ENCODE peak calls at places on chromosomes 1 and 21, in eight cellular contexts. One of them, this sample, is unnamed.

GRCh38 chr1:159922499-159923202 is 2.7 kb downstream of the TAGLN2 start:
- DNase-seq in caudate nucleus: no peak
- DNase-seq in lung: peak; percentile 79
- DNase-seq in CD4-positive, alpha-beta memory T cell: no peak
- DNase-seq in HCT116: no peak
- DNase-seq in neural progenitor cell: no peak
- DNase-seq in upper lobe of right lung: peak; percentile 83
- DNase-seq in lower lobe of right lung: peak; percentile 81
- DNase-seq in this sample: peak; percentile 75

GRCh38 chr1:7680791-7681165 is 90.3 kb upstream of the VAMP3 start:
- DNase-seq in caudate nucleus: peak; percentile 57
- DNase-seq in lung: no peak
- DNase-seq in CD4-positive, alpha-beta memory T cell: no peak
- DNase-seq in HCT116: no peak
- DNase-seq in neural progenitor cell: peak; percentile 81
- DNase-seq in upper lobe of right lung: no peak
- DNase-seq in lower lobe of right lung: no peak
- DNase-seq in this sample: no peak

GRCh38 chr1:241916196-241916595 is 41.4 kb upstream of the BECN2 start:
- DNase-seq in caudate nucleus: no peak
- DNase-seq in lung: no peak
- DNase-seq in CD4-positive, alpha-beta memory T cell: no peak
- DNase-seq in HCT116: no peak
- DNase-seq in neural progenitor cell: no peak
- DNase-seq in upper lobe of right lung: no peak
- DNase-seq in lower lobe of right lung: no peak
- DNase-seq in this sample: no peak

GRCh38 chr1:212950243-212951057 is at the start of gene VASH2:
- DNase-seq in caudate nucleus: peak; percentile 68
- DNase-seq in lung: peak; percentile 80
- DNase-seq in CD4-positive, alpha-beta memory T cell: peak; percentile 28
- DNase-seq in HCT116: peak; percentile 57
- DNase-seq in neural progenitor cell: peak; percentile 96
- DNase-seq in upper lobe of right lung: peak; percentile 84
- DNase-seq in lower lobe of right lung: peak; percentile 84
- DNase-seq in this sample: peak; percentile 92

GRCh38 chr1:21663951-21664805 is 5.0 kb downstream of the RAP1GAP start:
- DNase-seq in caudate nucleus: no peak
- DNase-seq in lung: no peak
- DNase-seq in CD4-positive, alpha-beta memory T cell: no peak
- DNase-seq in HCT116: no peak
- DNase-seq in neural progenitor cell: peak; percentile 18
- DNase-seq in upper lobe of right lung: peak; percentile 60
- DNase-seq in lower lobe of right lung: no peak
- DNase-seq in this sample: peak; percentile 40

GRCh38 chr1:207950750-207951149 is 39.8 kb upstream of the CD34 start:
- DNase-seq in caudate nucleus: no peak
- DNase-seq in lung: no peak
- DNase-seq in CD4-positive, alpha-beta memory T cell: no peak
- DNase-seq in HCT116: no peak
- DNase-seq in neural progenitor cell: no peak
- DNase-seq in upper lobe of right lung: no peak
- DNase-seq in lower lobe of right lung: no peak
- DNase-seq in this sample: no peak

GRCh38 chr1:235199441-235199840 is 38.4 kb upstream of the RBM34 start:
- DNase-seq in caudate nucleus: no peak
- DNase-seq in lung: no peak
- DNase-seq in CD4-positive, alpha-beta memory T cell: no peak
- DNase-seq in HCT116: no peak
- DNase-seq in neural progenitor cell: peak; percentile 83
- DNase-seq in upper lobe of right lung: no peak
- DNase-seq in lower lobe of right lung: no peak
- DNase-seq in this sample: no peak

GRCh38 chr1:17932164-17932563 is 175.4 kb upstream of the IGSF21 start:
- DNase-seq in caudate nucleus: no peak
- DNase-seq in lung: no peak
- DNase-seq in CD4-positive, alpha-beta memory T cell: no peak
- DNase-seq in HCT116: no peak
- DNase-seq in neural progenitor cell: no peak
- DNase-seq in upper lobe of right lung: no peak
- DNase-seq in lower lobe of right lung: no peak
- DNase-seq in this sample: no peak

GRCh38 chr1:15526490-15527339 is at the start of gene DNAJC16:
- DNase-seq in caudate nucleus: peak; percentile 100
- DNase-seq in lung: peak; percentile 100
- DNase-seq in CD4-positive, alpha-beta memory T cell: peak; percentile 99
- DNase-seq in HCT116: peak; percentile 100
- DNase-seq in neural progenitor cell: peak; percentile 100
- DNase-seq in upper lobe of right lung: peak; percentile 98
- DNase-seq in lower lobe of right lung: peak; percentile 99
- DNase-seq in this sample: peak; percentile 100

GRCh38 chr1:221810406-221810805 is 68.5 kb upstream of the DUSP10 start:
- DNase-seq in caudate nucleus: no peak
- DNase-seq in lung: no peak
- DNase-seq in CD4-positive, alpha-beta memory T cell: no peak
- DNase-seq in HCT116: no peak
- DNase-seq in neural progenitor cell: no peak
- DNase-seq in upper lobe of right lung: no peak
- DNase-seq in lower lobe of right lung: no peak
- DNase-seq in this sample: no peak

GRCh38 chr1:43584203-43584602 is 53.5 kb downstream of the PTPRF start:
- DNase-seq in caudate nucleus: no peak
- DNase-seq in lung: no peak
- DNase-seq in CD4-positive, alpha-beta memory T cell: no peak
- DNase-seq in HCT116: no peak
- DNase-seq in neural progenitor cell: no peak
- DNase-seq in upper lobe of right lung: no peak
- DNase-seq in lower lobe of right lung: no peak
- DNase-seq in this sample: no peak

GRCh38 chr1:202237052-202237451 is 43.5 kb downstream of the LGR6 start:
- DNase-seq in caudate nucleus: no peak
- DNase-seq in lung: no peak
- DNase-seq in CD4-positive, alpha-beta memory T cell: no peak
- DNase-seq in HCT116: peak; percentile 63
- DNase-seq in neural progenitor cell: peak; percentile 83
- DNase-seq in upper lobe of right lung: peak; percentile 65
- DNase-seq in lower lobe of right lung: no peak
- DNase-seq in this sample: peak; percentile 43

GRCh38 chr1:116769561-116769977 is 15.3 kb downstream of the CD2 start:
- DNase-seq in caudate nucleus: no peak
- DNase-seq in lung: no peak
- DNase-seq in CD4-positive, alpha-beta memory T cell: peak; percentile 85
- DNase-seq in HCT116: no peak
- DNase-seq in neural progenitor cell: no peak
- DNase-seq in upper lobe of right lung: no peak
- DNase-seq in lower lobe of right lung: no peak
- DNase-seq in this sample: no peak

GRCh38 chr1:149986486-149987296 is 23.8 kb downstream of the OTUD7B start:
- DNase-seq in caudate nucleus: no peak
- DNase-seq in lung: no peak
- DNase-seq in CD4-positive, alpha-beta memory T cell: no peak
- DNase-seq in HCT116: no peak
- DNase-seq in neural progenitor cell: no peak
- DNase-seq in upper lobe of right lung: no peak
- DNase-seq in lower lobe of right lung: no peak
- DNase-seq in this sample: no peak

GRCh38 chr1:54222711-54223110 is 22.7 kb downstream of the MRPL37 start:
- DNase-seq in caudate nucleus: no peak
- DNase-seq in lung: no peak
- DNase-seq in CD4-positive, alpha-beta memory T cell: no peak
- DNase-seq in HCT116: no peak
- DNase-seq in neural progenitor cell: no peak
- DNase-seq in upper lobe of right lung: no peak
- DNase-seq in lower lobe of right lung: no peak
- DNase-seq in this sample: no peak
- H3K27ac ChIP-seq in caudate nucleus: no peak overlapping the region
- H3K27ac ChIP-seq in lung: no peak overlapping the region
- H3K27ac ChIP-seq in CD4-positive, alpha-beta memory T cell: no peak overlapping the region
- H3K27ac ChIP-seq in HCT116: no peak overlapping the region
- H3K27ac ChIP-seq in neural progenitor cell: no peak overlapping the region
- H3K27ac ChIP-seq in upper lobe of right lung: no peak overlapping the region
- H3K27ac ChIP-seq in lower lobe of right lung: no peak overlapping the region
- H3K27ac ChIP-seq in this sample: no peak overlapping the region

DNA sequence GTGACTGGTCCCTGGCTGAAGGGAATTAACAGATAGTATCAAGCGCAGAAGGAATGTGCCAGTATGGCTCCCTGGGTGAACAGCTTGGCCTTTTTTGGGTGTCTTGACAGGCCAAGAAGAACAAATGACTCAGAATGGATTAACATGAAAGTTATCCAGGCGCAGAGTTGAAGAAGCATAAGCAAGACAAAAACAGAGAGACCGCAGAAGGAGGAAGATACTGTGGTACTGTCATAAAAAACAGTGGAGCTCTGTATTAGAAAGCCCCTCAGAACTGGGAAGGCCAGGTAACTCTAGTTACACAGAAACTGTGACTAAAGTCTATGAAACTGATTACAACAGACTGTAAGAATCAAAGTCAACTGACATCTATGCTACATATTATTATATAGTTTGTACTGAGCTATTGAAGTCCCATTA is 3.8 kb downstream of the RGS1 start:
- DNase-seq in caudate nucleus: no peak
- DNase-seq in lung: no peak
- DNase-seq in CD4-positive, alpha-beta memory T cell: no peak
- DNase-seq in HCT116: no peak
- DNase-seq in neural progenitor cell: peak; percentile 34
- DNase-seq in upper lobe of right lung: no peak
- DNase-seq in lower lobe of right lung: no peak
- DNase-seq in this sample: no peak
- H3K27ac ChIP-seq in caudate nucleus: no peak overlapping the region
- H3K27ac ChIP-seq in lung: no peak overlapping the region
- H3K27ac ChIP-seq in CD4-positive, alpha-beta memory T cell: no peak overlapping the region
- H3K27ac ChIP-seq in HCT116: no peak overlapping the region
- H3K27ac ChIP-seq in neural progenitor cell: no peak overlapping the region
- H3K27ac ChIP-seq in upper lobe of right lung: no peak overlapping the region
- H3K27ac ChIP-seq in lower lobe of right lung: no peak overlapping the region
- H3K27ac ChIP-seq in this sample: peak overlapping the region; percentile 80

DNA sequence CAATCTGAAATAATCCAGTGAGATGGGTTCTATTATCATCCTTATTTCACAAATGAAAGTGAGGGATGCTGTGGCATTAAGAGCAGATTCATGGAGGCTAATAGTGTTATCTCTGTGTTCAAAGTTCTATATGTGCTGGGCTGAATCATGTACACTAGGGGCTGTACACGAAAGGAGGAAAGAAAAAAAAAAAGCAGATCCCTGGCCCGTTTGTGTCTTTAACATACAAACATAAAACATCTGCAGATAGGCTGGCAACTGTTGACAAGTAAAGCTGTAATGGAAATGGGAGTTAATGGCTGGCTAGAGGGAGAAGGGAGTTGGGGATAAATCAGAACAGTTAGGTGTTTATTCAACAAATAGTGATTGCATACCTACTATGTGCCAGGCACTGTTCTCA is 3.1 kb downstream of the WNT2B start:
- DNase-seq in caudate nucleus: no peak
- DNase-seq in lung: no peak
- DNase-seq in CD4-positive, alpha-beta memory T cell: no peak
- DNase-seq in HCT116: no peak
- DNase-seq in neural progenitor cell: no peak
- DNase-seq in upper lobe of right lung: no peak
- DNase-seq in lower lobe of right lung: no peak
- DNase-seq in this sample: no peak
- H3K27ac ChIP-seq in caudate nucleus: no peak overlapping the region
- H3K27ac ChIP-seq in lung: no peak overlapping the region
- H3K27ac ChIP-seq in CD4-positive, alpha-beta memory T cell: no peak overlapping the region
- H3K27ac ChIP-seq in HCT116: no peak overlapping the region
- H3K27ac ChIP-seq in neural progenitor cell: no peak overlapping the region
- H3K27ac ChIP-seq in upper lobe of right lung: no peak overlapping the region
- H3K27ac ChIP-seq in lower lobe of right lung: peak overlapping the region; percentile 20
- H3K27ac ChIP-seq in this sample: no peak overlapping the region

GRCh38 chr21:46471514-46471913 is 12.8 kb downstream of the DIP2A start:
- DNase-seq in caudate nucleus: no peak
- DNase-seq in lung: no peak
- DNase-seq in CD4-positive, alpha-beta memory T cell: no peak
- DNase-seq in HCT116: no peak
- DNase-seq in neural progenitor cell: no peak
- DNase-seq in upper lobe of right lung: no peak
- DNase-seq in lower lobe of right lung: no peak
- DNase-seq in this sample: no peak
- H3K27ac ChIP-seq in caudate nucleus: peak overlapping the region; percentile 21
- H3K27ac ChIP-seq in lung: no peak overlapping the region
- H3K27ac ChIP-seq in CD4-positive, alpha-beta memory T cell: no peak overlapping the region
- H3K27ac ChIP-seq in HCT116: no peak overlapping the region
- H3K27ac ChIP-seq in neural progenitor cell: no peak overlapping the region
- H3K27ac ChIP-seq in upper lobe of right lung: no peak overlapping the region
- H3K27ac ChIP-seq in lower lobe of right lung: no peak overlapping the region
- H3K27ac ChIP-seq in this sample: no peak overlapping the region

GRCh38 chr21:29832217-29832616 is 107.6 kb downstream of the GRIK1 start:
- DNase-seq in caudate nucleus: no peak
- DNase-seq in lung: no peak
- DNase-seq in CD4-positive, alpha-beta memory T cell: no peak
- DNase-seq in HCT116: no peak
- DNase-seq in neural progenitor cell: no peak
- DNase-seq in upper lobe of right lung: no peak
- DNase-seq in lower lobe of right lung: no peak
- DNase-seq in this sample: no peak

GRCh38 chr21:29829514-29830255 is 110.1 kb downstream of the GRIK1 start:
- DNase-seq in caudate nucleus: no peak
- DNase-seq in lung: no peak
- DNase-seq in CD4-positive, alpha-beta memory T cell: no peak
- DNase-seq in HCT116: no peak
- DNase-seq in neural progenitor cell: no peak
- DNase-seq in upper lobe of right lung: no peak
- DNase-seq in lower lobe of right lung: no peak
- DNase-seq in this sample: no peak

DNA sequence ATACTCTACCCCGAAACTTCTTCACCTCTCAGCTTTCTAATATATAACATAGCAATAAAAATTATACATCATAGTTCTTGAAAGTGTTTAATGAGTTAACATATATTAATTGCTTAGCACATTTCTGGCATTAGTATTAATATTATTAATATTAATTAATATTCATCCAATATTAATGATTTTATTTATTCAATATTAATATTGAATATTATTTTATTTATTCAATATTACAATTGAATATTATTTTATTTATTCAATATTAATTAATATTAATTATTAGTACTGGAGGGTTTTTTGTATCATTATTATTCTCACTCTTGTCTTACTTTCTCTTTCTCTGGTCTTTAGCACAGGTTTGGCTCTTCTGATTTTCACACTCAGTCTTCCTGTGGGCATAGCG is 105.2 kb downstream of the GRIK1 start:
- DNase-seq in caudate nucleus: no peak
- DNase-seq in lung: no peak
- DNase-seq in CD4-positive, alpha-beta memory T cell: no peak
- DNase-seq in HCT116: no peak
- DNase-seq in neural progenitor cell: no peak
- DNase-seq in upper lobe of right lung: no peak
- DNase-seq in lower lobe of right lung: no peak
- DNase-seq in this sample: no peak
- H3K27ac ChIP-seq in caudate nucleus: no peak overlapping the region
- H3K27ac ChIP-seq in lung: no peak overlapping the region
- H3K27ac ChIP-seq in CD4-positive, alpha-beta memory T cell: no peak overlapping the region
- H3K27ac ChIP-seq in HCT116: no peak overlapping the region
- H3K27ac ChIP-seq in neural progenitor cell: no peak overlapping the region
- H3K27ac ChIP-seq in upper lobe of right lung: no peak overlapping the region
- H3K27ac ChIP-seq in lower lobe of right lung: no peak overlapping the region
- H3K27ac ChIP-seq in this sample: no peak overlapping the region

This sample was measured in sigmoid colon.